ENCODE peak calls at places on chromosomes 13 and 19, in nine cellular contexts. T, N, V, F, X, C, Q, G and S are unnamed samples.
A peak's percentile ranks its signal among the peaks of the same experiment; 100 is the strongest.

GRCh38 chr13:48069573-48069972 is 25.3 kb downstream of the MED4 start:
- DNase-seq in T (no peak), N (no peak), V (no peak), F (no peak), X (no peak), C (no peak), Q (no peak), G (no peak), S (no peak)

GRCh38 chr19:34673590-34673989 is 3.4 kb downstream of the SCGB2B2 start:
- DNase-seq in T (no peak), N (no peak), V (no peak), F (no peak), X (no peak), C (no peak), Q (no peak), G (no peak), S (no peak)

GRCh38 chr19:23917856-23918255 is 3.2 kb downstream of the ZNF726 start:
- DNase-seq in T (no peak), N (no peak), V (no peak), F (no peak), X (no peak), C (no peak), Q (no peak), G (no peak), S (no peak)

GRCh38 chr19:45323671-45324081 is 1.0 kb upstream of the CKM start:
- DNase-seq in T (no peak), N (no peak), V (no peak), F (no peak), X (no peak), C (no peak), Q (no peak), G (peak; percentile 57), S (no peak)

GRCh38 chr13:113084094-113084942 is 21.3 kb upstream of the F7 start:
- DNase-seq in T (no peak), N (no peak), V (no peak), F (no peak), X (no peak), C (no peak), Q (no peak), G (no peak), S (no peak)

GRCh38 chr19:40598121-40598917 is 2.9 kb upstream of the LTBP4 start:
- DNase-seq in T (no peak), N (peak; percentile 76), V (peak; percentile 59), F (no peak), X (no peak), C (peak; percentile 74), Q (peak; percentile 69), G (peak; percentile 94), S (no peak)

GRCh38 chr19:1624458-1624857 is 19.2 kb upstream of the UQCR11 start:
- DNase-seq in T (no peak), N (no peak), V (no peak), F (peak; percentile 16), X (no peak), C (peak; percentile 23), Q (no peak), G (peak; percentile 46), S (no peak)

GRCh38 chr19:13984186-13984585 is 21.9 kb downstream of the RFX1 start:
- DNase-seq in T (no peak), N (no peak), V (no peak), F (no peak), X (no peak), C (no peak), Q (no peak), G (no peak), S (no peak)

GRCh38 chr19:2475018-2475701 is 767 bp upstream of the GADD45B start:
- DNase-seq in T (no peak), N (peak; percentile 28), V (no peak), F (no peak), X (no peak), C (peak; percentile 45), Q (peak; percentile 28), G (peak; percentile 45), S (no peak)

GRCh38 chr19:47509973-47510372 is 4.9 kb downstream of the NAPA start:
- DNase-seq in T (peak; percentile 51), N (no peak), V (no peak), F (no peak), X (no peak), C (no peak), Q (peak; percentile 40), G (no peak), S (no peak)

GRCh38 chr19:46537136-46538097 is 41.8 kb upstream of the PNMA8B start:
- DNase-seq in T (no peak), N (peak; percentile 50), V (no peak), F (no peak), X (no peak), C (peak; percentile 42), Q (no peak), G (peak; percentile 37), S (no peak)

GRCh38 chr13:46595136-46595917 is 42.4 kb downstream of the LRCH1 start:
- DNase-seq in T (no peak), N (no peak), V (no peak), F (no peak), X (no peak), C (no peak), Q (no peak), G (no peak), S (no peak)

GRCh38 chr13:51283361-51283760 is 56.1 kb upstream of the SERPINE3 start:
- DNase-seq in T (no peak), N (no peak), V (no peak), F (no peak), X (no peak), C (no peak), Q (no peak), G (no peak), S (no peak)

GRCh38 chr19:51702103-51702753 is 9.1 kb downstream of the SPACA6 start:
- DNase-seq in T (no peak), N (no peak), V (no peak), F (no peak), X (no peak), C (peak; percentile 37), Q (peak; percentile 60), G (no peak), S (no peak)

GRCh38 chr19:38691938-38692457 is 44.5 kb downstream of the ACTN4 start:
- DNase-seq in T (no peak), N (no peak), V (no peak), F (no peak), X (peak; percentile 99), C (no peak), Q (peak; percentile 85), G (no peak), S (no peak)